ENCODE peak calls at places on chromosomes 3 and 15, in six cellular contexts. X is astrocyte of the spinal cord, U is AML-193, O is GM20000, P is neural crest cell, Q is EH. Y is an unnamed sample.

GRCh38 chr3:64224826-64225606 is at the start of gene PRICKLE2:
- DNase-seq in X (peak), U (no peak), O (peak), P (peak), Q (peak), Y (peak)

GRCh38 chr15:66674756-66675155 is 27.3 kb upstream of the SMAD6 start:
- DNase-seq in X (no peak), U (no peak), O (no peak), P (no peak), Q (no peak), Y (no peak)

GRCh38 chr15:86355798-86356197 is 276.1 kb downstream of the AGBL1 start:
- DNase-seq in X (no peak), U (no peak), O (no peak), P (no peak), Q (no peak), Y (no peak)

GRCh38 chr3:43289401-43289800 is 3.1 kb downstream of the SNRK start:
- DNase-seq in X (no peak), U (no peak), O (no peak), P (no peak), Q (peak), Y (no peak)

GRCh38 chr3:171168086-171168485 is 141.6 kb upstream of the SLC2A2 start:
- DNase-seq in X (peak), U (no peak), O (no peak), P (no peak), Q (peak), Y (peak)

GRCh38 chr3:155560594-155560993 is 184.3 kb downstream of the PLCH1 start:
- DNase-seq in X (no peak), U (no peak), O (no peak), P (no peak), Q (peak), Y (no peak)

GRCh38 chr15:52566889-52567288 is 1.9 kb downstream of the ARPP19 start:
- DNase-seq in X (no peak), U (no peak), O (no peak), P (no peak), Q (no peak), Y (no peak)

GRCh38 chr3:144197582-144197981 is 226.0 kb downstream of the DIPK2A start:
- DNase-seq in X (no peak), U (no peak), O (no peak), P (no peak), Q (no peak), Y (no peak)

GRCh38 chr3:129369711-129370110 is 58.7 kb downstream of the EFCAB12 start:
- DNase-seq in X (no peak), U (no peak), O (no peak), P (no peak), Q (no peak), Y (no peak)

GRCh38 chr3:97793415-97794019 is 28.3 kb upstream of the CRYBG3 start:
- DNase-seq in X (peak), U (peak), O (peak), P (no peak), Q (peak), Y (peak)

GRCh38 chr15:43872416-43873020 is 45.7 kb downstream of the WDR76 start:
- DNase-seq in X (peak), U (peak), O (no peak), P (peak), Q (peak), Y (peak)

GRCh38 chr3:187946981-187947380 is 201.7 kb upstream of the BCL6 start:
- DNase-seq in X (no peak), U (no peak), O (no peak), P (no peak), Q (no peak), Y (no peak)

GRCh38 chr15:95162967-95163531 is 931.7 kb downstream of the MCTP2 start:
- DNase-seq in X (peak), U (no peak), O (no peak), P (no peak), Q (peak), Y (peak)

GRCh38 chr3:162224736-162225135 is 728.1 kb downstream of the OTOL1 start:
- DNase-seq in X (no peak), U (no peak), O (no peak), P (no peak), Q (peak), Y (no peak)

GRCh38 chr3:120673116-120673515 is 8.9 kb downstream of the HGD start:
- DNase-seq in X (no peak), U (no peak), O (no peak), P (no peak), Q (no peak), Y (no peak)

GRCh38 chr3:37256447-37256846 is 82.1 kb upstream of the LRRFIP2 start:
- DNase-seq in X (no peak), U (peak), O (no peak), P (no peak), Q (peak), Y (peak)

GRCh38 chr3:110971010-110971585 is 100.5 kb upstream of the NECTIN3 start:
- DNase-seq in X (no peak), U (no peak), O (no peak), P (no peak), Q (no peak), Y (no peak)

GRCh38 chr3:8952130-8952529 is 11.1 kb downstream of the RAD18 start:
- DNase-seq in X (no peak), U (no peak), O (no peak), P (no peak), Q (peak), Y (no peak)

GRCh38 chr15:31158858-31159569 is 57.5 kb upstream of the TRPM1 start:
- DNase-seq in X (no peak), U (no peak), O (no peak), P (no peak), Q (no peak), Y (no peak)

GRCh38 chr15:66875588-66876422 is 173.8 kb downstream of the SMAD6 start:
- DNase-seq in X (no peak), U (no peak), O (no peak), P (no peak), Q (no peak), Y (no peak)

GRCh38 chr3:194306771-194307640 is 44.1 kb downstream of the CPN2 start:
- DNase-seq in X (no peak), U (peak), O (peak), P (no peak), Q (no peak), Y (no peak)

GRCh38 chr15:48440084-48440483 is 108.9 kb downstream of the DUT start:
- DNase-seq in X (peak), U (no peak), O (no peak), P (no peak), Q (peak), Y (no peak)

GRCh38 chr15:63501256-63502089 is 2.9 kb upstream of the USP3 start:
- DNase-seq in X (peak), U (no peak), O (no peak), P (no peak), Q (peak), Y (peak)

Y was measured in dermis blood vessel endothelial cell.